ENCODE peak calls at places on chromosomes 12 and 14, in eight cellular contexts. N, K, T, Y, U, O, L and H are unnamed samples. For H3K4me1, the result is how much of the 10 kb centered on the place peaks cover.

GRCh38 chr14:67285876-67286452 is 44.7 kb downstream of the PALS1 start:
- DNase-seq in Y (no peak), L (no peak), U (no peak), N (peak), T (no peak), K (no peak), O (peak), H (no peak)

GRCh38 chr12:119156401-119156800 is 22.3 kb upstream of the HSPB8 start:
- DNase-seq in Y (no peak), U (peak), O (no peak), K (no peak), L (no peak), T (no peak), N (no peak), H (no peak)

GRCh38 chr12:55687746-55688145 is 20.0 kb downstream of the ITGA7 start:
- DNase-seq in O (no peak), U (no peak), T (no peak), N (no peak), Y (no peak), K (no peak), L (no peak), H (no peak)

GRCh38 chr14:50003213-50004021 is 110.5 kb downstream of the ARF6 start:
- DNase-seq in L (peak), U (peak), K (peak), O (peak), T (peak), N (peak), Y (peak), H (peak)

GRCh38 chr12:101891462-101891971 is 14.1 kb downstream of the DRAM1 start:
- DNase-seq in L (peak), T (no peak), N (peak), K (no peak), O (peak), Y (no peak), U (no peak), H (peak)

GRCh38 chr12:26630546-26631027 is 202.4 kb downstream of the ITPR2 start:
- DNase-seq in Y (no peak), O (no peak), K (no peak), T (no peak), L (peak), N (peak), U (no peak), H (no peak)

GRCh38 chr14:93150227-93151206 is 34.2 kb downstream of the MOAP1 start:
- DNase-seq in K (peak), O (no peak), N (no peak), T (no peak), L (no peak), U (no peak), Y (no peak), H (peak)

GRCh38 chr12:26648584-26648983 is 184.4 kb downstream of the ITPR2 start:
- DNase-seq in N (peak), K (no peak), L (no peak), O (peak), U (no peak), Y (no peak), T (no peak), H (peak)

GRCh38 chr12:113296557-113297213 is 38.2 kb downstream of the SLC8B1 start:
- DNase-seq in K (peak), O (no peak), L (no peak), T (no peak), N (no peak), Y (no peak), U (no peak), H (no peak)

GRCh38 chr14:22159049-22159448 is 430.0 kb downstream of the DAD1 start:
- DNase-seq in U (no peak), L (no peak), O (peak), T (no peak), N (no peak), K (no peak), Y (no peak), H (peak)

GRCh38 chr14:88989911-88990310 is 165.5 kb downstream of the TTC8 start:
- DNase-seq in T (no peak), Y (no peak), L (no peak), O (no peak), K (no peak), U (no peak), N (no peak), H (no peak)

GRCh38 chr12:104510873-104511243 is 54.1 kb downstream of the CHST11 start:
- DNase-seq in K (no peak), N (no peak), Y (no peak), O (no peak), T (no peak), U (no peak), L (no peak), H (no peak)

GRCh38 chr14:23727566-23728335 is 91.6 kb downstream of the DHRS2 start:
- DNase-seq in U (no peak), L (peak), Y (no peak), K (no peak), N (peak), O (peak), T (no peak), H (peak)

GRCh38 chr12:21699851-21700250 is 42.2 kb upstream of the LDHB start:
- DNase-seq in L (no peak), T (no peak), N (no peak), U (no peak), Y (no peak), O (no peak), K (no peak), H (no peak)

GRCh38 chr12:21704847-21705246 is 47.2 kb upstream of the LDHB start:
- DNase-seq in O (no peak), U (no peak), L (no peak), K (no peak), N (no peak), Y (no peak), T (no peak), H (no peak)
- H3K4me1 ChIP-seq in O (under half), U (under half), L (under half), K (under half), N (under half), Y (under half), T (under half), H (under half)

GRCh38 chr14:70489579-70490175 is 37.7 kb downstream of the ADAM21 start:
- DNase-seq in Y (no peak), O (no peak), U (no peak), N (no peak), K (no peak), L (no peak), T (no peak), H (no peak)
- TF ChIP-seq CTCF in Y (no peak), O (no peak), U (no peak), N (no peak), K (no peak), L (no peak), T (no peak), H (no peak)

GRCh38 chr12:6954316-6954710 is 3.2 kb downstream of the PTPN6 start:
- DNase-seq in Y (no peak), N (no peak), U (no peak), O (no peak), K (no peak), L (no peak), T (no peak), H (no peak)

GRCh38 chr12:6954754-6955461 is 3.8 kb downstream of the PTPN6 start:
- DNase-seq in L (peak), K (no peak), O (no peak), T (peak), U (peak), Y (no peak), N (no peak), H (no peak)

GRCh38 chr12:6956332-6956727 is 5.2 kb downstream of the PTPN6 start:
- DNase-seq in N (no peak), O (no peak), T (no peak), K (no peak), L (no peak), U (no peak), Y (no peak), H (no peak)

GRCh38 chr12:6957151-6957701 is 6.1 kb downstream of the PTPN6 start:
- DNase-seq in N (no peak), O (no peak), U (no peak), T (no peak), Y (no peak), L (no peak), K (no peak), H (no peak)

DNA sequence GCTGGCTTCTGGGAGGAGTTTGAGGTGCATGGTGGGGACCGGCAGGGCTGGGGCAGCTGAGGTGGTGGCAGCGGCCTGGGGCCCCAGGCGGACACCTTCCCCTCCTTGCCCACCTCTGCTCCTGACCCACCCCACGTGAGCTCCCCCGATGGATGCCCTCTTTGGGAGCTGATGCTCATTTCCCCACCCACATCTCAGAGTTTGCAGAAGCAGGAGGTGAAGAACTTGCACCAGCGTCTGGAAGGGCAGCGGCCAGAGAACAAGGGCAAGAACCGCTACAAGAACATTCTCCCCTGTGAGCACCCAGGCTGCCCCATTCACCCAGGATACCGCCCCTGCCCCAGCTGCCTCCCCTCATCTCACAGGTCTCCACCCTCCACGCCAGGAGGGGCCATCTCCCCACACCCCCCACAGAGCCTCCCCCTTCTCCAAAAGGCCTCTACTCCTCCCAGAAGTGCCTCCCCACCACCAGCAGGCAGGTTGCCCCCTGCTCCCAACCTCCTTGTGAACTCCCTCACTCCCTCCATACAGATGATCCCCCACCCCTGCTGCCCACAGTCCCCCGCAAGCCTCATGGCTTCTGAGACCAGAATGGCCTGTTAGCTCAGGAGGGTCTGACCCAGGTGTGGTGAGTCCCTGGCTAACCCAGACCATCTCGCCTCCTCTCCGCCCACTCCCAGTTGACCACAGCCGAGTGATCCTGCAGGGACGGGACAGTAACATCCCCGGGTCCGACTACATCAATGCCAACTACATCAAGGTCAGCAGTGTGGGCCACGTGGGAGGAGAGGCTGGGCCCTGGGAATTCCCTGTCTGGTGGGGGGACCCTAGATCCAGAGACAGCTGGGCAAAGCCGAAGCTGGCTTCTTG is 4.5 kb downstream of the PTPN6 start:
- DNase-seq in U (no peak), T (peak), K (no peak), L (no peak), O (no peak), N (no peak), Y (no peak), H (no peak)
- H3K27ac ChIP-seq in U (no peak), T (no peak), K (no peak), L (no peak), O (no peak), N (no peak), Y (no peak), H (no peak)

GRCh38 chr12:15719230-15719629 is 70.0 kb downstream of the EPS8 start:
- DNase-seq in O (no peak), L (no peak), Y (no peak), T (no peak), U (no peak), N (no peak), K (no peak), H (peak)

GRCh38 chr12:15721716-15722115 is 67.5 kb downstream of the EPS8 start:
- DNase-seq in O (no peak), Y (no peak), U (no peak), K (no peak), L (no peak), N (peak), T (no peak), H (no peak)

GRCh38 chr12:15720299-15720698 is 68.9 kb downstream of the EPS8 start:
- DNase-seq in N (peak), O (no peak), Y (no peak), T (no peak), L (no peak), U (no peak), K (no peak), H (no peak)

GRCh38 chr12:15716566-15716965 is 72.6 kb downstream of the EPS8 start:
- DNase-seq in L (no peak), N (no peak), K (no peak), T (no peak), U (no peak), O (no peak), Y (no peak), H (no peak)

GRCh38 chr12:15717940-15718567 is 71.1 kb downstream of the EPS8 start:
- DNase-seq in T (no peak), U (no peak), Y (no peak), L (no peak), K (no peak), O (no peak), N (no peak), H (no peak)
- H3K4me1 ChIP-seq in T (half or more), U (under half), Y (under half), L (under half), K (under half), O (under half), N (under half), H (under half)

DNA sequence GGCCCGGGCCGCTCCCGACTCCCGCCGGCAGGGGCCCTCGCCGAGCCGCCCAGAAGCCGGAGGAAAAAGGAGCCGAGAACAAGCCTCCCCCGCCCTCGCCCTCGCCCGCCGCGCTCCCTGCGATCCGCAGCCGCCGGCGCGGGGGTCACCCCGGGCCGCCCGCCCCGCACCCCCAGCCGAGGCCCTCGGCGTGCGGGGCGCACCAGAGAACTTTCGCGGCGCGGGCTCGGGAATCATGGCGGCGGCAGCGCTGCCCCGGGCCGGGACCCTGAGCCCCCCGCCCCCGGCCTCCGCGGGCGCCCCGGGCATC is 519 bp downstream of the CDK2AP1 start:
- DNase-seq in O (no peak), K (peak), T (peak), Y (peak), N (peak), U (peak), L (peak), H (no peak)
- TF ChIP-seq CTCF in O (no peak), K (peak), T (peak), Y (peak), N (peak), U (peak), L (peak), H (peak)

GRCh38 chr14:71711619-71712018 is 220.6 kb upstream of the RGS6 start:
- DNase-seq in K (no peak), T (no peak), N (peak), L (no peak), Y (no peak), O (peak), U (no peak), H (peak)

GRCh38 chr14:71712478-71712877 is 219.8 kb upstream of the RGS6 start:
- DNase-seq in Y (no peak), L (no peak), O (no peak), K (no peak), U (no peak), N (no peak), T (no peak), H (no peak)

GRCh38 chr14:71710001-71710400 is 222.2 kb upstream of the RGS6 start:
- DNase-seq in N (no peak), O (no peak), U (no peak), K (no peak), T (no peak), Y (no peak), L (no peak), H (no peak)

GRCh38 chr14:71709076-71709475 is 223.2 kb upstream of the RGS6 start:
- DNase-seq in O (no peak), Y (no peak), U (no peak), N (no peak), K (no peak), T (no peak), L (no peak), H (no peak)

DNA sequence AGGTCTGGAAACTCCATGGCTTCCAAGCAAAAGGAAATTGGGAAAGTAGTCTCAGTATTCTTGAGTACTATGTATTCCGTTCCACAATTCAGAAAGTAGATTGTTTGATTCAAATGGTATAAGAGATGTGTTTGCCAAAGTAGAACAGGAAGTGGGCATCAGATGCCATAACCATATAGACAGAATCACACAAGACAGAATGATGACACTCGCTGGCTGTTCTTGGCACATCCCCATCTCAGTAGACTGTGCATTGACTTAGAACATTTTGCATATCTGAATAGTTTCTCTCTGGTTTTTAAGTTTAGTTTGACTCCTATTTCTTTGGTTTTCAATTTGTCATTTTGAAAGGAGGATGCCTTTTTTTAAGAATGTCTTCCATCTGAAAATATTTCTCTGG is 221.1 kb upstream of the RGS6 start:
- DNase-seq in T (no peak), K (no peak), N (no peak), O (no peak), Y (peak), L (no peak), U (no peak), H (no peak)
- H3K27ac ChIP-seq in T (no peak), K (no peak), N (peak), O (peak), Y (peak), L (no peak), U (peak), H (no peak)

GRCh38 chr12:93879476-93880376 is 202.6 kb downstream of the CRADD start:
- DNase-seq in U (no peak), T (no peak), L (no peak), N (peak), Y (no peak), O (no peak), K (no peak), H (no peak)

GRCh38 chr12:93882763-93883162 is 205.6 kb downstream of the CRADD start:
- DNase-seq in N (no peak), U (no peak), K (no peak), L (no peak), Y (no peak), T (no peak), O (no peak), H (no peak)

GRCh38 chr12:93883436-93884154 is 206.4 kb downstream of the CRADD start:
- DNase-seq in Y (no peak), U (no peak), K (no peak), T (no peak), N (peak), L (no peak), O (no peak), H (peak)

GRCh38 chr12:93877446-93877845 is 200.3 kb downstream of the CRADD start:
- DNase-seq in O (no peak), L (no peak), K (no peak), Y (peak), T (no peak), U (no peak), N (no peak), H (no peak)

DNA sequence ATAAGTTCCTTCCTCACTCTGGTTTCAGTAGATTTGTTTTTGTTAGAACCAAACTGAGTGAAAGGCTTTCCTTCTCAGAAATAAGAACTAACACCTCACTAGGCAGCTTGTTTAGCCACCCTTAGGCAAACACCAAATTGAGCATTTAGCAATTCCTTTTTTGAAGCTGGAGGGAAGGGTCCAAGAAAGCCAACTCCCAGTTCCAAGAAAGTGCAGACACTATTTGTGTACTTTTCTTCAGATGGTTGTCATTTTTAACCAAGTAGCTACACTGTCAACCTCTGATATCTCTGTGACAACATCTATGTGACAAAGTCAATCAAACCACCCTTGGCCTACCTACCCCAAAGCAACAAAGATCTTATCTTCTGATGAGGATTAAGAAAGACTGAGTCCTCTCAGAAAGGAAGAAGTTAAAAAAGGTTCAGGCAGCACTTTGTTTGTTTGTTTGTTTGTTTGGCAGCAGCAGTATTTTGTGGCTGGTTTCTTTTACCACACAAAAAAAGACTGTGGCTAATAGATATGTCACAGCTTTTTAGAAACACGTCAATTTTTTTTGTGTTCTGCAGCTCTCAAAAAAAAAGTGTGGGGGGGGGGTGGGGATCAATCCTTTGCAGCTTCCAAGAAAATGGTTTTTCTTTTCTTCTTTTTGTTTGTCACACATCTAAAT is 203.8 kb downstream of the CRADD start:
- DNase-seq in O (peak), K (no peak), L (no peak), Y (no peak), N (no peak), U (no peak), T (no peak), H (no peak)
- H3K4me1 ChIP-seq in O (under half), K (under half), L (under half), Y (under half), N (under half), U (under half), T (under half), H (under half)

GRCh38 chr14:95787941-95788340 is 74.0 kb upstream of the TCL1A start:
- DNase-seq in K (no peak), T (no peak), L (no peak), N (no peak), Y (no peak), O (no peak), U (no peak), H (no peak)
- TF ChIP-seq CTCF in K (no peak), T (no peak), L (no peak), N (no peak), Y (no peak), O (no peak), U (no peak), H (no peak)